ENCODE peak calls at places on chromosome 6, in seven cellular contexts. One of them, this sample, is unnamed.

GRCh38 chr6:69019832-69020231 is 384.8 kb downstream of the ADGRB3 start:
- DNase-seq in activated CD4-positive, alpha-beta memory T cell treated with anti-CD3 and anti-CD28 coated beads, Interleukin-2, amount 10 ng/mL, durations not matched to agents 7 days and 5 days: no peak
- DNase-seq in NCI-H1105: no peak
- DNase-seq in fibroblast of the conjunctiva: no peak
- DNase-seq in activated T-helper 1 cell treated with anti-CD3 and anti-CD28 coated beads, Interleukin-2, amount 50 U/mL, for 16 hours: no peak
- DNase-seq in natural killer cell treated with Interleukin-12 subunit alpha and Interleukin-12 subunit beta and Interleukin-15 and Interleukin-18, amount 100 ng/mL, for 72 hours: no peak
- DNase-seq in SW 1271: no peak
- DNase-seq in this sample: no peak

GRCh38 chr6:55913213-55914195 is 38.1 kb upstream of the BMP5 start:
- DNase-seq in natural killer cell treated with Interleukin-12 subunit alpha and Interleukin-12 subunit beta and Interleukin-15 and Interleukin-18, amount 100 ng/mL, for 72 hours: no peak
- DNase-seq in fibroblast of the conjunctiva: peak; percentile 24
- DNase-seq in activated CD4-positive, alpha-beta memory T cell treated with anti-CD3 and anti-CD28 coated beads, Interleukin-2, amount 10 ng/mL, durations not matched to agents 7 days and 5 days: no peak
- DNase-seq in activated T-helper 1 cell treated with anti-CD3 and anti-CD28 coated beads, Interleukin-2, amount 50 U/mL, for 16 hours: no peak
- DNase-seq in SW 1271: no peak
- DNase-seq in NCI-H1105: no peak
- DNase-seq in this sample: no peak

GRCh38 chr6:48560408-48560807 is 449.4 kb upstream of the PTCHD4 start:
- DNase-seq in activated T-helper 1 cell treated with anti-CD3 and anti-CD28 coated beads, Interleukin-2, amount 50 U/mL, for 16 hours: no peak
- DNase-seq in natural killer cell treated with Interleukin-12 subunit alpha and Interleukin-12 subunit beta and Interleukin-15 and Interleukin-18, amount 100 ng/mL, for 72 hours: no peak
- DNase-seq in SW 1271: no peak
- DNase-seq in fibroblast of the conjunctiva: no peak
- DNase-seq in NCI-H1105: no peak
- DNase-seq in activated CD4-positive, alpha-beta memory T cell treated with anti-CD3 and anti-CD28 coated beads, Interleukin-2, amount 10 ng/mL, durations not matched to agents 7 days and 5 days: no peak
- DNase-seq in this sample: no peak

GRCh38 chr6:81241126-81241525 is 511.4 kb downstream of the TENT5A start:
- DNase-seq in activated T-helper 1 cell treated with anti-CD3 and anti-CD28 coated beads, Interleukin-2, amount 50 U/mL, for 16 hours: no peak
- DNase-seq in SW 1271: no peak
- DNase-seq in natural killer cell treated with Interleukin-12 subunit alpha and Interleukin-12 subunit beta and Interleukin-15 and Interleukin-18, amount 100 ng/mL, for 72 hours: no peak
- DNase-seq in fibroblast of the conjunctiva: no peak
- DNase-seq in activated CD4-positive, alpha-beta memory T cell treated with anti-CD3 and anti-CD28 coated beads, Interleukin-2, amount 10 ng/mL, durations not matched to agents 7 days and 5 days: no peak
- DNase-seq in NCI-H1105: no peak
- DNase-seq in this sample: no peak

GRCh38 chr6:6740595-6740994 is 152.1 kb downstream of the LY86 start:
- DNase-seq in SW 1271: no peak
- DNase-seq in fibroblast of the conjunctiva: no peak
- DNase-seq in activated T-helper 1 cell treated with anti-CD3 and anti-CD28 coated beads, Interleukin-2, amount 50 U/mL, for 16 hours: no peak
- DNase-seq in natural killer cell treated with Interleukin-12 subunit alpha and Interleukin-12 subunit beta and Interleukin-15 and Interleukin-18, amount 100 ng/mL, for 72 hours: no peak
- DNase-seq in NCI-H1105: no peak
- DNase-seq in activated CD4-positive, alpha-beta memory T cell treated with anti-CD3 and anti-CD28 coated beads, Interleukin-2, amount 10 ng/mL, durations not matched to agents 7 days and 5 days: no peak
- DNase-seq in this sample: no peak

GRCh38 chr6:1611322-1611571 is 1.5 kb downstream of the FOXC1 start:
- DNase-seq in fibroblast of the conjunctiva: no peak
- DNase-seq in activated CD4-positive, alpha-beta memory T cell treated with anti-CD3 and anti-CD28 coated beads, Interleukin-2, amount 10 ng/mL, durations not matched to agents 7 days and 5 days: no peak
- DNase-seq in activated T-helper 1 cell treated with anti-CD3 and anti-CD28 coated beads, Interleukin-2, amount 50 U/mL, for 16 hours: no peak
- DNase-seq in NCI-H1105: no peak
- DNase-seq in SW 1271: peak; percentile 19
- DNase-seq in natural killer cell treated with Interleukin-12 subunit alpha and Interleukin-12 subunit beta and Interleukin-15 and Interleukin-18, amount 100 ng/mL, for 72 hours: no peak
- DNase-seq in this sample: no peak

GRCh38 chr6:168096271-168096764 is 17.3 kb upstream of the FRMD1 start:
- DNase-seq in activated T-helper 1 cell treated with anti-CD3 and anti-CD28 coated beads, Interleukin-2, amount 50 U/mL, for 16 hours: no peak
- DNase-seq in activated CD4-positive, alpha-beta memory T cell treated with anti-CD3 and anti-CD28 coated beads, Interleukin-2, amount 10 ng/mL, durations not matched to agents 7 days and 5 days: no peak
- DNase-seq in fibroblast of the conjunctiva: no peak
- DNase-seq in SW 1271: no peak
- DNase-seq in NCI-H1105: no peak
- DNase-seq in natural killer cell treated with Interleukin-12 subunit alpha and Interleukin-12 subunit beta and Interleukin-15 and Interleukin-18, amount 100 ng/mL, for 72 hours: no peak
- DNase-seq in this sample: no peak

GRCh38 chr6:110283657-110284056 is 74.5 kb downstream of the METTL24 start:
- DNase-seq in SW 1271: no peak
- DNase-seq in activated CD4-positive, alpha-beta memory T cell treated with anti-CD3 and anti-CD28 coated beads, Interleukin-2, amount 10 ng/mL, durations not matched to agents 7 days and 5 days: no peak
- DNase-seq in fibroblast of the conjunctiva: no peak
- DNase-seq in activated T-helper 1 cell treated with anti-CD3 and anti-CD28 coated beads, Interleukin-2, amount 50 U/mL, for 16 hours: no peak
- DNase-seq in NCI-H1105: no peak
- DNase-seq in natural killer cell treated with Interleukin-12 subunit alpha and Interleukin-12 subunit beta and Interleukin-15 and Interleukin-18, amount 100 ng/mL, for 72 hours: no peak
- DNase-seq in this sample: no peak

GRCh38 chr6:83114164-83114563 is 46.7 kb downstream of the DOP1A start:
- DNase-seq in NCI-H1105: no peak
- DNase-seq in SW 1271: no peak
- DNase-seq in activated CD4-positive, alpha-beta memory T cell treated with anti-CD3 and anti-CD28 coated beads, Interleukin-2, amount 10 ng/mL, durations not matched to agents 7 days and 5 days: no peak
- DNase-seq in natural killer cell treated with Interleukin-12 subunit alpha and Interleukin-12 subunit beta and Interleukin-15 and Interleukin-18, amount 100 ng/mL, for 72 hours: no peak
- DNase-seq in fibroblast of the conjunctiva: no peak
- DNase-seq in activated T-helper 1 cell treated with anti-CD3 and anti-CD28 coated beads, Interleukin-2, amount 50 U/mL, for 16 hours: no peak
- DNase-seq in this sample: no peak

GRCh38 chr6:14280766-14281293 is 163.3 kb downstream of the CD83 start:
- DNase-seq in NCI-H1105: no peak
- DNase-seq in activated T-helper 1 cell treated with anti-CD3 and anti-CD28 coated beads, Interleukin-2, amount 50 U/mL, for 16 hours: no peak
- DNase-seq in fibroblast of the conjunctiva: no peak
- DNase-seq in activated CD4-positive, alpha-beta memory T cell treated with anti-CD3 and anti-CD28 coated beads, Interleukin-2, amount 10 ng/mL, durations not matched to agents 7 days and 5 days: no peak
- DNase-seq in SW 1271: no peak
- DNase-seq in natural killer cell treated with Interleukin-12 subunit alpha and Interleukin-12 subunit beta and Interleukin-15 and Interleukin-18, amount 100 ng/mL, for 72 hours: no peak
- DNase-seq in this sample: no peak

GRCh38 chr6:130848945-130849344 is 21.7 kb downstream of the SMLR1 start:
- DNase-seq in natural killer cell treated with Interleukin-12 subunit alpha and Interleukin-12 subunit beta and Interleukin-15 and Interleukin-18, amount 100 ng/mL, for 72 hours: no peak
- DNase-seq in activated CD4-positive, alpha-beta memory T cell treated with anti-CD3 and anti-CD28 coated beads, Interleukin-2, amount 10 ng/mL, durations not matched to agents 7 days and 5 days: peak; percentile 70
- DNase-seq in NCI-H1105: no peak
- DNase-seq in SW 1271: no peak
- DNase-seq in activated T-helper 1 cell treated with anti-CD3 and anti-CD28 coated beads, Interleukin-2, amount 50 U/mL, for 16 hours: no peak
- DNase-seq in fibroblast of the conjunctiva: no peak
- DNase-seq in this sample: no peak

GRCh38 chr6:72811971-72812421 is 190.1 kb downstream of the KCNQ5 start:
- DNase-seq in activated CD4-positive, alpha-beta memory T cell treated with anti-CD3 and anti-CD28 coated beads, Interleukin-2, amount 10 ng/mL, durations not matched to agents 7 days and 5 days: no peak
- DNase-seq in fibroblast of the conjunctiva: no peak
- DNase-seq in NCI-H1105: no peak
- DNase-seq in activated T-helper 1 cell treated with anti-CD3 and anti-CD28 coated beads, Interleukin-2, amount 50 U/mL, for 16 hours: no peak
- DNase-seq in natural killer cell treated with Interleukin-12 subunit alpha and Interleukin-12 subunit beta and Interleukin-15 and Interleukin-18, amount 100 ng/mL, for 72 hours: no peak
- DNase-seq in SW 1271: no peak
- DNase-seq in this sample: no peak

GRCh38 chr6:168374541-168375071 is 55.0 kb upstream of the DACT2 start:
- DNase-seq in NCI-H1105: no peak
- DNase-seq in SW 1271: no peak
- DNase-seq in natural killer cell treated with Interleukin-12 subunit alpha and Interleukin-12 subunit beta and Interleukin-15 and Interleukin-18, amount 100 ng/mL, for 72 hours: no peak
- DNase-seq in activated T-helper 1 cell treated with anti-CD3 and anti-CD28 coated beads, Interleukin-2, amount 50 U/mL, for 16 hours: no peak
- DNase-seq in fibroblast of the conjunctiva: no peak
- DNase-seq in activated CD4-positive, alpha-beta memory T cell treated with anti-CD3 and anti-CD28 coated beads, Interleukin-2, amount 10 ng/mL, durations not matched to agents 7 days and 5 days: no peak
- DNase-seq in this sample: no peak

GRCh38 chr6:41626917-41627316 is 11.4 kb upstream of the MDFI start:
- DNase-seq in fibroblast of the conjunctiva: no peak
- DNase-seq in activated CD4-positive, alpha-beta memory T cell treated with anti-CD3 and anti-CD28 coated beads, Interleukin-2, amount 10 ng/mL, durations not matched to agents 7 days and 5 days: no peak
- DNase-seq in natural killer cell treated with Interleukin-12 subunit alpha and Interleukin-12 subunit beta and Interleukin-15 and Interleukin-18, amount 100 ng/mL, for 72 hours: no peak
- DNase-seq in activated T-helper 1 cell treated with anti-CD3 and anti-CD28 coated beads, Interleukin-2, amount 50 U/mL, for 16 hours: no peak
- DNase-seq in SW 1271: no peak
- DNase-seq in NCI-H1105: peak; percentile 48
- DNase-seq in this sample: no peak

GRCh38 chr6:127343753-127344659 is 597 bp upstream of the ECHDC1 start:
- DNase-seq in activated T-helper 1 cell treated with anti-CD3 and anti-CD28 coated beads, Interleukin-2, amount 50 U/mL, for 16 hours: no peak
- DNase-seq in fibroblast of the conjunctiva: no peak
- DNase-seq in NCI-H1105: no peak
- DNase-seq in activated CD4-positive, alpha-beta memory T cell treated with anti-CD3 and anti-CD28 coated beads, Interleukin-2, amount 10 ng/mL, durations not matched to agents 7 days and 5 days: no peak
- DNase-seq in SW 1271: no peak
- DNase-seq in natural killer cell treated with Interleukin-12 subunit alpha and Interleukin-12 subunit beta and Interleukin-15 and Interleukin-18, amount 100 ng/mL, for 72 hours: no peak
- DNase-seq in this sample: no peak

GRCh38 chr6:112831022-112831421 is 483.9 kb downstream of the RFPL4B start:
- DNase-seq in activated T-helper 1 cell treated with anti-CD3 and anti-CD28 coated beads, Interleukin-2, amount 50 U/mL, for 16 hours: no peak
- DNase-seq in natural killer cell treated with Interleukin-12 subunit alpha and Interleukin-12 subunit beta and Interleukin-15 and Interleukin-18, amount 100 ng/mL, for 72 hours: no peak
- DNase-seq in NCI-H1105: no peak
- DNase-seq in activated CD4-positive, alpha-beta memory T cell treated with anti-CD3 and anti-CD28 coated beads, Interleukin-2, amount 10 ng/mL, durations not matched to agents 7 days and 5 days: no peak
- DNase-seq in fibroblast of the conjunctiva: no peak
- DNase-seq in SW 1271: no peak
- DNase-seq in this sample: no peak

This sample was measured in effector CD8-positive, alpha-beta T cell.